ENCODE peak calls at places on chromosomes 3 and 15, in six cellular contexts. U is bronchial epithelial cell, I is neural progenitor cell, G is A549, H is lung, A is keratinocyte. J is an unnamed sample.

GRCh38 chr3:180229113-180229512 is 192.4 kb upstream of the PEX5L start:
- DNase-seq in G (no peak), I (peak), A (no peak), U (no peak), H (no peak), J (no peak)

GRCh38 chr3:128307029-128307633 is 153.8 kb downstream of the EEFSEC start:
- DNase-seq in A (no peak), H (no peak), G (no peak), I (peak), U (no peak), J (no peak)

GRCh38 chr3:45907769-45908705 is 21.7 kb downstream of the CCR9 start:
- DNase-seq in A (no peak), G (no peak), U (peak), I (no peak), H (no peak), J (no peak)

GRCh38 chr3:166013073-166013679 is 176.0 kb upstream of the BCHE start:
- DNase-seq in H (no peak), G (peak), I (peak), A (no peak), U (peak), J (no peak)

GRCh38 chr3:123327480-123327879 is 121.4 kb downstream of the ADCY5 start:
- DNase-seq in H (no peak), I (no peak), G (no peak), U (no peak), A (no peak), J (no peak)

GRCh38 chr15:38688761-38689160 is 124.1 kb upstream of the RASGRP1 start:
- DNase-seq in I (no peak), U (peak), H (no peak), A (no peak), G (no peak), J (no peak)

GRCh38 chr15:89543389-89543788 is 31.9 kb upstream of the TICRR start:
- DNase-seq in U (no peak), H (no peak), A (no peak), G (peak), I (no peak), J (no peak)

GRCh38 chr3:189001559-189001958 is 170.2 kb upstream of the TPRG1 start:
- DNase-seq in H (no peak), A (peak), I (no peak), G (peak), U (peak), J (peak)

GRCh38 chr15:57146394-57147140 is 228.1 kb downstream of the TCF12 start:
- DNase-seq in G (peak), I (peak), A (no peak), U (peak), H (no peak), J (no peak)

GRCh38 chr15:31471731-31472430 is 145.2 kb downstream of the KLF13 start:
- DNase-seq in U (peak), H (no peak), G (no peak), I (no peak), A (no peak), J (peak)

GRCh38 chr3:38588995-38589937 is 60.2 kb downstream of the SCN5A start:
- DNase-seq in U (no peak), G (no peak), H (no peak), I (no peak), A (no peak), J (no peak)

GRCh38 chr3:193053031-193053430 is 135.4 kb upstream of the MB21D2 start:
- DNase-seq in U (no peak), A (no peak), G (no peak), I (no peak), H (no peak), J (no peak)

GRCh38 chr3:58683001-58683845 is 16.6 kb upstream of the FAM3D start:
- DNase-seq in U (peak), G (peak), A (no peak), H (no peak), I (no peak), J (peak)

GRCh38 chr3:193016437-193016887 is 98.8 kb upstream of the MB21D2 start:
- DNase-seq in U (peak), I (peak), A (no peak), G (no peak), H (no peak), J (no peak)

GRCh38 chr3:189272500-189273119 is 100.8 kb downstream of the TPRG1 start:
- DNase-seq in I (peak), G (peak), H (no peak), U (no peak), A (no peak), J (no peak)

GRCh38 chr15:66588537-66588936 is 22.7 kb upstream of the LCTL start:
- DNase-seq in G (no peak), I (peak), A (no peak), U (no peak), H (no peak), J (no peak)

GRCh38 chr3:126292318-126293070 is 64.7 kb downstream of the KLF15 start:
- DNase-seq in A (no peak), G (no peak), I (no peak), H (no peak), U (no peak), J (no peak)

GRCh38 chr3:14989943-14990753 is 42.8 kb downstream of the NR2C2 start:
- DNase-seq in H (peak), I (peak), A (no peak), U (peak), G (peak), J (no peak)

GRCh38 chr3:56610669-56611335 is 53.8 kb downstream of the CCDC66 start:
- DNase-seq in I (no peak), H (no peak), A (no peak), U (no peak), G (no peak), J (no peak)

DNA sequence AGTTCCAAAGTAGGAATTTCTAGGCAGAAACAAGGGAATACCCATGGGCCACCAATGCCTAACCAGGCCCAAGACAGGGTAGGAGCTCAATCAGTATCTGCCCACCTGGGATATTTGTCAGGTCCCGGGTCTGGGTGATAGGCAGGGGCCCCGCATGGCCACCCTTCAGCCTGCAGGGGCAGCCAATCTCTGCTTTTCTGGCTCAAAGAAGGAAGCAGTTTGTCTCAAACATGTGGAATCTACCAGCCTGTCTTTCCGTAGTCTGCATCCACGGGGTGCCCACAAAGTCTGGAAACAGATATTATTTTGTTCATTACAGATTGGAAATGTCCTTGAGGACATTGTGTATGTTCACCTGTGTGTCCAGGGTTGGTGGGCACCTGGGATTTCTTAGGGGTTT is 56.2 kb downstream of the CEMIP start:
- DNase-seq in U (no peak), H (no peak), I (peak), A (no peak), G (no peak), J (no peak)
- TF ChIP-seq CTCF in U (no peak), H (no peak), I (peak), A (peak), G (no peak), J (no peak)

DNA sequence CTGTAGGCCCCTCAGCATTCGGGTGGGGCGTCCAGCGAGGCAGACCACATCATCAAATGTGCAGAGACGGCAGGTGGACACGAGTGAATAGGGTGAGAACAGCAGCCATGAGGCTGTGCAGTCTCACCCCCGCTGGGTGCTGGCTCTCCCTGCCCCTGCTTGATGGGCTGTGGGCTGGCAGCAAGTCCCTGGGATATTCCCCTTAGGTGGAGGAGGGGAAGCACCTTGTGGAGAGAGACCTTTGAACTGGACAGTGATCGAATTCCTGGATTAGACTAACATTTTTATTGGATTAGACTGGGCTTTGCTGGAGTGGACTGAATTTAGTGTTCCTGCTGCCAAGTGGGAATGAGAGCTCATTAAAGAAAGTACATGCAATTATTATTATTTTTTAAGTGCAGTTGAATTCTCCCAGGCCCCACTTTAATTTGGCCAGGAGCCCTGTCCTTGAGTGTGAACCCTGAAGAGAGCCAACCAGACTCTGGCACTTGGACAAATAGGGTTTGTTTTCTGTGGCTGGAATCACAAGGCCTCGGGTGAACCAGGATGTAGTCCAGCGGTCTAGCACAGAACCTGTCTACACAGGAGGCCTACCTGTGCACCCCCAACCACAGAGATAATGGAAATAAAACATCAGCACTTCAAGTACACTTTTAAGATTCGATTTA is 193.1 kb downstream of the ABHD5 start:
- DNase-seq in U (no peak), G (no peak), A (no peak), H (peak), I (no peak), J (no peak)
- TF ChIP-seq CTCF in U (no peak), G (no peak), A (no peak), H (no peak), I (no peak), J (no peak)

GRCh38 chr3:13105851-13106250 is 32.6 kb upstream of the IQSEC1 start:
- DNase-seq in I (no peak), G (no peak), H (no peak), A (no peak), U (no peak), J (no peak)
- TF ChIP-seq CTCF in I (peak), G (no peak), H (no peak), A (no peak), U (no peak), J (no peak)

GRCh38 chr15:80415331-80415730 is 11.1 kb downstream of the ARNT2 start:
- DNase-seq in U (no peak), I (no peak), H (no peak), A (no peak), G (no peak), J (no peak)

GRCh38 chr15:80416702-80417101 is 12.5 kb downstream of the ARNT2 start:
- DNase-seq in G (no peak), U (peak), I (no peak), H (no peak), A (no peak), J (no peak)

GRCh38 chr15:80405970-80406369 is 1.8 kb downstream of the ARNT2 start:
- DNase-seq in A (no peak), U (no peak), H (no peak), I (no peak), G (no peak), J (no peak)

DNA sequence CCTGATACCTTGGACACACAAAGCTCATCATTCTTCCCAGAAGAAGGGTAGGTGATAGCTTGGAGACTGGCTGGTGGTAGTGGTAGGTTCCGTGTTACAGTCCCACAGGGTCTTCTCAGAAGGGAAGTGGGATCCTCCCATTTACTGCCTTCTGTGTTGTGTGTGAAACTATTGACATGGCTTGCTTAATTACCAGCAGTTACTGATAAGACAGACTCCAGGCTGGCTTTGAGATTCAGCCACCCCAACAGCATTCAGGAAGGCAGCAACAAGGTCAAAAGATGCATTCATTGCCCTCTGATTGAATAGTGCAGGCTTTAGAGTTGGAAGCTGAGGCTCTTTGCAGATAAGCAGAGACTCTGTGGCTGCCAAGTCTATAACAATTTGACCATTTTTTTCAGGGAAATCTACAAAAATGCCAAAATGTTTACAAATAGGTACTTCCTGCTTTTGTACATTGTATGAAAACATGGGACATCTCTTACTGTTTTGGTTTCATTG is 7.7 kb downstream of the ARNT2 start:
- DNase-seq in H (no peak), G (no peak), I (no peak), A (no peak), U (no peak), J (no peak)
- TF ChIP-seq CTCF in H (no peak), G (no peak), I (no peak), A (no peak), U (no peak), J (no peak)

GRCh38 chr3:150302246-150302645 is 105.9 kb upstream of the TSC22D2 start:
- DNase-seq in A (no peak), H (no peak), G (no peak), U (no peak), I (no peak), J (no peak)

GRCh38 chr3:150300376-150300775 is 107.7 kb upstream of the TSC22D2 start:
- DNase-seq in I (no peak), H (no peak), U (peak), A (peak), G (peak), J (no peak)

GRCh38 chr3:150307862-150308261 is 100.2 kb upstream of the TSC22D2 start:
- DNase-seq in G (no peak), I (no peak), A (no peak), U (no peak), H (no peak), J (no peak)

GRCh38 chr3:150300847-150301517 is 107.1 kb upstream of the TSC22D2 start:
- DNase-seq in A (no peak), I (no peak), G (no peak), H (no peak), U (peak), J (no peak)

GRCh38 chr3:150303776-150304175 is 104.3 kb upstream of the TSC22D2 start:
- DNase-seq in H (no peak), I (peak), G (peak), U (peak), A (no peak), J (no peak)
- TF ChIP-seq CTCF in H (no peak), I (peak), G (peak), U (peak), A (peak), J (peak)

J was measured in HFF-Myc.